ENCODE peak calls at places on chromosomes 6 and 20, in five cellular contexts. G is PC-3, C is HCT116, V is neural progenitor cell, O is mammary epithelial cell. U is an unnamed sample.

GRCh38 chr20:25032065-25032477 is 25.9 kb downstream of the ACSS1 start:
- DNase-seq in G (no peak), V (no peak), O (no peak), C (no peak), U (no peak)

GRCh38 chr6:147088861-147089260 is 115.4 kb upstream of the STXBP5 start:
- DNase-seq in V (no peak), C (no peak), O (no peak), G (no peak), U (no peak)

GRCh38 chr6:136846046-136846445 is 23.7 kb downstream of the PEX7 start:
- DNase-seq in V (peak), G (peak), C (peak), O (peak), U (peak)

GRCh38 chr6:43809417-43810305 is 39.6 kb downstream of the VEGFA start:
- DNase-seq in V (no peak), O (peak), C (no peak), G (peak), U (no peak)

GRCh38 chr20:46351357-46352058 is 43.2 kb upstream of the CDH22 start:
- DNase-seq in V (no peak), G (no peak), C (no peak), O (no peak), U (no peak)

GRCh38 chr6:87756858-87757257 is 54.8 kb upstream of the AKIRIN2 start:
- DNase-seq in O (peak), V (no peak), G (peak), C (no peak), U (no peak)

GRCh38 chr6:110556317-110557115 is 80.1 kb upstream of the SLC22A16 start:
- DNase-seq in O (no peak), V (no peak), G (no peak), C (no peak), U (no peak)

GRCh38 chr20:4014031-4014474 is 1.3 kb downstream of the RNF24 start:
- DNase-seq in O (peak), V (peak), G (peak), C (peak), U (no peak)

GRCh38 chr6:18997375-18997826 is 610.3 kb downstream of the RNF144B start:
- DNase-seq in G (peak), C (peak), V (peak), O (peak), U (peak)

GRCh38 chr20:21096321-21097043 is 9.7 kb downstream of the LINC00237 start:
- DNase-seq in C (peak), G (peak), V (peak), O (no peak), U (no peak)

GRCh38 chr6:166830891-166831363 is 125.4 kb downstream of the RNASET2 start:
- DNase-seq in G (no peak), V (no peak), O (no peak), C (no peak), U (no peak)

GRCh38 chr6:53179961-53180651 is 31.5 kb upstream of the GCM1 start:
- DNase-seq in V (no peak), G (no peak), C (no peak), O (peak), U (no peak)

GRCh38 chr20:56875052-56875663 is 246.1 kb downstream of the TFAP2C start:
- DNase-seq in V (no peak), G (peak), C (peak), O (peak), U (no peak)

GRCh38 chr6:134920422-134920821 is 29.5 kb downstream of the ALDH8A1 start:
- DNase-seq in V (no peak), C (no peak), G (no peak), O (peak), U (no peak)

GRCh38 chr6:156396791-156397418 is 380.3 kb upstream of the ARID1B start:
- DNase-seq in O (no peak), C (no peak), V (peak), G (no peak), U (no peak)

GRCh38 chr6:141326426-141326825 is 806.3 kb upstream of the GJE1 start:
- DNase-seq in G (peak), V (no peak), O (peak), C (peak), U (no peak)

GRCh38 chr20:20791664-20792568 is 79.5 kb upstream of the RALGAPA2 start:
- DNase-seq in G (no peak), O (no peak), C (no peak), V (no peak), U (no peak)

GRCh38 chr20:8421981-8422380 is 289.9 kb downstream of the PLCB1 start:
- DNase-seq in G (no peak), V (no peak), O (no peak), C (no peak), U (no peak)

GRCh38 chr6:108114861-108115597 is 40.5 kb upstream of the OSTM1 start:
- DNase-seq in V (peak), O (peak), G (peak), C (no peak), U (no peak)

DNA sequence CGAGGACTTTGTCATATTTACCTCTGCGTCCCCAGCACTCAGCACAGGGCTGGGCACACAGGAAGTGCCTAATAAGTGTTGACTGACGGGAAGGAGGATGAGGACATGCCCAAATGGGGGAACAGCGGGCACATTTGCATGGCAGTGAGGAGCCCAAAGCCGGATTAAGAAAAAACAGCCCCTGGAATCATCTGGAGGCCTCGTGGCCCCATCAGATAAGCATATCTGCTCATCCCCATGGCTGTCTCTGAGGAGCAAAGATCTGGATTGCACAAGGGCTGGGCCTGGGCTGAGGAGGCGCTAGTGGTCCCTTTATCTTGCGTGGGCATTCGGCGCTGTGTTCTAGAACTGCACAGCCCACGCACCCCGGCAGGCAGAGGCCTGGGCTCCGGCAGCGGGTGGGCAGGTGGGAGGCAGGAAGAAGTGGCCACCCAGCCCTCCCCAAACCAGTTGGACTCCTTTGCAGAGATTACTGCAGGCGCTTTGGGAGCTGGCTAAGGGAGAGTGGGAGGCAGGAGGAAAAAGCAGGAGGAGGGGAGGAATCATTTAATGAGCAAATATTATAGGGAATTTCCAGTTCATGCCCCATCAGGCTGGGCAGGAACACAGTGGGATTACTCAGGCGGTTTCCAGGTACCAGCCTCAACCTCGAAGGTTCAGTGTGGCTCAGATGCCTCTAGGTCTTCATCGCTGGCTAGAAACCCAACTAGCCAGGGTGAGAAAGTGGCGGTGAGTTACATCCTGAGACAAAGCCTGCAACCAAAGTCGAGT is 108.1 kb downstream of the CEBPB start:
- DNase-seq in G (no peak), V (no peak), O (peak), C (no peak), U (no peak)
- H3K9ac ChIP-seq in G (no peak), V (no peak), O (peak), C (no peak), U (no peak)

DNA sequence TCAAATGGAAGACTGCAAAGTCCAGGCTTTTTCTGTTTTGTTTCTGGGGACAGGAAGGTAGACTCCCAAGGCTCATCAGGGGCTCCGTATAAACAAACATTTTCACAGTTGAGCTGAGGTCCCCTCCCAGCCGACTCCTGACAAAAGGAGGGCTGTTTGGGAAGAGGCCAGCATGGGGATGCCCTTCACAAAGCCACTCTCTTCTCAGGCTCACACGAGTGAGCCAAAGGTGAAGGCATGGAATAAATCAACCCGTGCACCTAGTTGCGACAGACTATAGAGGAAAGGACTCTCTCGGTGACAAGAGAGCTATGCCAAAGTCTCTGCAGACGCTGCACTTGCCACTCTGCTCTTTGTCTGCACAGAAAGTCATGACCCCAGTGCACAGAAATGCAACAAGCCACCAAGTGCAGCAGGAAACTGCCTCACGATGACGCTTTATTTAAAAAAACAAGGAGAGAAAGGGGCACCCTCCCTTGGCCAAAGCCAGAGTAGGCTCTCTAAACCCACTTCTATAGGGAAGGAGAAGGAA is 21.1 kb downstream of the JAG1 start:
- DNase-seq in V (no peak), C (no peak), O (no peak), G (no peak), U (no peak)
- H3K9ac ChIP-seq in V (no peak), C (no peak), O (no peak), G (no peak), U (no peak)

DNA sequence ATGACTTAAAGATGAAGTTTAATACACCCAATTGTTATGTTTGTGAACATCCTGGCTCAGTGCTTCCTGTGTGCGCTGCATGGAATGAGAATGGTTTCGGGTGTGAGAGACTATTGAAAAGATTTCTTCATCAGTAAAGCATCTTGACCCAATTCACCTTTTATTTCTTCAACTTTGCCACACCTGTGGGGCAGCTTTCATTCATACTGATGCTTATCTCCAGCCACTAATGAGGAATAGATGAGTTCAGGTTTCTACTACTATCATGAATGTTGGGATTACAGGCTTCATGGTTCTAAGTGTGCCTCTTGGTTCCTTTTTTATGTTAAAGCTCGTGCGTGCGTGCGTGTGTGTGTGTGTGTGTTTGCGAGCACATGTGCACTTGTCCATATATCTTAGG is 373.7 kb upstream of the SOX4 start:
- DNase-seq in V (no peak), C (no peak), O (peak), G (no peak), U (no peak)
- H3K9ac ChIP-seq in V (no peak), C (no peak), O (no peak), G (no peak), U (no peak)

GRCh38 chr20:32468860-32469259 is 110.7 kb downstream of the ASXL1 start:
- DNase-seq in G (no peak), O (no peak), C (no peak), V (no peak), U (no peak)
- H3K9ac ChIP-seq in G (no peak), O (no peak), C (no peak), V (no peak), U (no peak)

GRCh38 chr6:34684364-34684763 is 12.2 kb downstream of the ILRUN start:
- DNase-seq in G (no peak), V (no peak), C (no peak), O (no peak), U (no peak)

GRCh38 chr6:34676140-34676539 is 20.4 kb downstream of the ILRUN start:
- DNase-seq in C (no peak), V (no peak), O (no peak), G (no peak), U (no peak)

GRCh38 chr6:34684919-34685318 is 11.6 kb downstream of the ILRUN start:
- DNase-seq in G (no peak), O (no peak), C (no peak), V (no peak), U (no peak)

GRCh38 chr6:34679552-34680255 is 16.9 kb downstream of the ILRUN start:
- DNase-seq in V (no peak), G (no peak), C (no peak), O (no peak), U (no peak)

DNA sequence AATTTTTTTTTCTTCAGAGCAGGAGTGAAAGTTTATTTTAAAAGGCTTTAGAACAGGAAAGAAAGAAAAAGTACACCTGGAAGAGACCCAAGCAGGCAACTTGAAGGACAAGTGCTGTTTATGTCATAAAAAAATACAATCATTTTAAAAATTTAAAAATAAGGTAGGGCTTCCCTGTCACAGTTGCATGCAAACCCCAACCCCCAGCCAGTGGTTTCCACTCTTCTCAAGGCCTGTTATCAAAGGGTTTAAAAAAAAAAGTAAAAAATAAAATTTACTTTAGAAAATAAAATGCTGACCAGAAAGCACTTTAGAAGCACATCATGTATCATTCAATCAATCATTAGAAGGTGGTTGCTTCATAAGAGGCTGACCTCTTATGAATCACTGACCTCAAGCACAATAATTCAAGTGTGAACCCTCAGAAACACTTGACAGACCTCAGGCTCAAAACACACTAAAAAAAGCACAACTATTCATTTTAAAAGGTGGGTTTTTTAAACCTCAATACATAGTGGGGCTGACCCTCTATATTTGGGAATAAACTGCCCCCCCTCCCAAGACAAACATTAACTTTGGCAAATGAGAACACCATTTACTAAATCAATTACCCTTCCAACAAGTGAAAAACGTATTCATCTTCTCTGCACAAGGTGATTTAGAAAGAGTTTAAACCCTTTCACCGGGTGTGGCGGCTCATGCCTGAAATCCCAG is 15.6 kb downstream of the ILRUN start:
- DNase-seq in C (peak), O (peak), V (no peak), G (peak), U (no peak)
- H3K9ac ChIP-seq in C (no peak), O (no peak), V (no peak), G (no peak), U (no peak)

GRCh38 chr6:29926081-29926794 is 16.1 kb upstream of the HLA-A start:
- DNase-seq in O (no peak), C (no peak), V (no peak), G (no peak), U (no peak)

GRCh38 chr6:29924287-29924686 is 18.0 kb upstream of the HLA-A start:
- DNase-seq in G (no peak), C (no peak), V (no peak), O (no peak), U (no peak)

GRCh38 chr6:29926795-29927427 is 15.4 kb upstream of the HLA-A start:
- DNase-seq in C (no peak), G (no peak), O (peak), V (peak), U (no peak)

GRCh38 chr6:29924731-29925130 is 17.6 kb upstream of the HLA-A start:
- DNase-seq in V (no peak), C (peak), G (peak), O (peak), U (no peak)

GRCh38 chr6:29925341-29926080 is 16.8 kb upstream of the HLA-A start:
- DNase-seq in V (no peak), O (peak), G (no peak), C (no peak), U (no peak)
- H3K9ac ChIP-seq in V (no peak), O (peak), G (no peak), C (no peak), U (no peak)

DNA sequence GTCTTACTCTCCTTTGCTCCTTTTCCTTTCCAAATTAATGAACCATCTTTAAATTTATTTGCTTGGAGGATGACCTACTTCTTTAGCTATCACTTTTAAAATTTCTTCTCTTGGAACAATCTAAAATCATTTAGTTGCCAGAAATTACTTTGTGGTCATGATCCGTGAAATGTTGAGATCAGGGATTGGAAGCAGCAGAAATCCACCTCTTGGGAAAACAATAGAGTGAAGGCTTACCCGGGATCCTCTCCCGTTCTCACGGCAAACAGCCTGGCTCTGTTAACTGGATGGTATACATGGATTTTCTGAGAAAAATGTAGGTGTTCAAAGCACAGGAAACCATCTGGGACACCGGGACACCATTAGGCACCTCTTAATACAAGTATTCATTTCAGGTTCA is 7.7 kb downstream of the AKAP12 start:
- DNase-seq in G (no peak), O (no peak), V (no peak), C (no peak), U (no peak)
- H3K9ac ChIP-seq in G (no peak), O (no peak), V (no peak), C (no peak), U (no peak)

GRCh38 chr20:43665466-43666176 is 1.3 kb upstream of the MYBL2 start:
- DNase-seq in G (peak), V (no peak), C (no peak), O (no peak), U (no peak)

GRCh38 chr20:43667341-43668132 is 623 bp downstream of the MYBL2 start:
- DNase-seq in G (peak), O (no peak), V (peak), C (no peak), U (no peak)

GRCh38 chr20:43662943-43663655 is 3.8 kb upstream of the MYBL2 start:
- DNase-seq in C (no peak), V (no peak), O (peak), G (peak), U (no peak)

GRCh38 chr20:43669332-43669731 is 2.4 kb downstream of the MYBL2 start:
- DNase-seq in C (no peak), V (no peak), O (peak), G (peak), U (no peak)

DNA sequence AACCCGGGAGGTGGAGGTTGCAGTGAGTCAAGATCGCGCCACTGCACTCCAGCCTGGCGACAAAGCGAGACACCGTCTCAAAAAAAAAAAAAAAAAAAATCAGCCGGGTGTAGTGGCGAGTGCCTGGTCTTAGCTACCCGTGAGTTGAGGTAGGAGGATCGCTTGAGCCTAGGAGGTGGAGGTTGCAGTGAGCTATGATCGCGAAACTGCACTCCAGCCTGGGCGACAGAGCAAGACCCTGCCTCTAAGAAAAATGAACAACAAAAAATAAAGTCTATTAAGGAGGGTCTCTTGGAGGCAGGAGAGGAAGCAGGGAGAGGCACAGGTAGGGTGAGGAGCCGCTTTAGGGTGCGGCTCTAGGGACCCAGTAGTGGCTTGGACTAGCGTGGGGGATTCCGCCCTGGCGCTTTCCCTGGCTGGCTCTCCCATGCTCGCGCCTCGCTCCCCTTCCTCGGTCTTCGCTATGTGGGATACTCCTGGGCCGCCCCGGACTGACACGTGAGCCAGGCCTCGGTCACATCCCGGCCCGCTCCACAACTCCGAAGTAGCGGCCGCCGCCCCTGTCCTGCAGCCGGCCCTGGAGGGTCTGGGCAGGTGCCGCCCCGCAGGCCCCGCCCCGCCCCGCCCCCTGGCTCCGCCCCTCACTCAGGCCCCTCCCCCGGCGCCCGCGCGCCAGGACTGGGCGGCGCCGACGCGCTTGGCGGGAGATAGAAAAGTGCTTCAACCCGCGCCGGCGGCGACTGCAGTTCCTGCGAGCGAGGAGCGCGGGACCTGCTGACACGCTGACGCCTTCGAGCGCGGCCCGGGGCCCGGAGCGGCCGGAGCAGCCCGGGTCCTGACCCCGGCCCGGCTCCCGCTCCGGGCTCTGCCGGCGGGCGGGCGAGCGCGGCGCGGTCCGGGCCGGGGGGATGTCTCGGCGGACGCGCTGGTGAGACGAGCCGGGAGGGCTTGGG is at the start of gene MYBL2:
- DNase-seq in O (peak), V (peak), C (peak), G (peak), U (no peak)
- H3K9ac ChIP-seq in O (peak), V (peak), C (peak), G (peak), U (peak)

U was measured in SK-N-MC.